ENCODE peak calls at places on chromosomes 16 and 17, in five cellular contexts. One of them, this sample, is unnamed.

GRCh38 chr17:42325026-42325425 is 36.7 kb downstream of the STAT5A start:
- DNase-seq in DND-41: no peak
- DNase-seq in tibial artery: peak; percentile 82
- DNase-seq in brain microvascular endothelial cell: peak; percentile 64
- DNase-seq in AG09309: peak; percentile 89
- DNase-seq in this sample: peak; percentile 87

GRCh38 chr16:4783251-4783950 is 4.7 kb downstream of the SEPTIN12 start:
- DNase-seq in DND-41: no peak
- DNase-seq in tibial artery: no peak
- DNase-seq in brain microvascular endothelial cell: no peak
- DNase-seq in AG09309: no peak
- DNase-seq in this sample: no peak

GRCh38 chr17:63325885-63326284 is 120.2 kb downstream of the CYB561 start:
- DNase-seq in DND-41: no peak
- DNase-seq in tibial artery: no peak
- DNase-seq in brain microvascular endothelial cell: no peak
- DNase-seq in AG09309: no peak
- DNase-seq in this sample: no peak

GRCh38 chr17:4177732-4178131 is 34.7 kb downstream of the CYB5D2 start:
- DNase-seq in DND-41: no peak
- DNase-seq in tibial artery: no peak
- DNase-seq in brain microvascular endothelial cell: no peak
- DNase-seq in AG09309: no peak
- DNase-seq in this sample: no peak

GRCh38 chr16:84633622-84634021 is 14.7 kb upstream of the KLHL36 start:
- DNase-seq in DND-41: no peak
- DNase-seq in tibial artery: peak; percentile 97
- DNase-seq in brain microvascular endothelial cell: peak; percentile 39
- DNase-seq in AG09309: no peak
- DNase-seq in this sample: no peak

GRCh38 chr17:3802461-3803307 is 1.7 kb upstream of the ITGAE start:
- DNase-seq in DND-41: no peak
- DNase-seq in tibial artery: no peak
- DNase-seq in brain microvascular endothelial cell: peak; percentile 75
- DNase-seq in AG09309: peak; percentile 59
- DNase-seq in this sample: peak; percentile 79

GRCh38 chr17:75352079-75352569 is 53.4 kb downstream of the GRB2 start:
- DNase-seq in DND-41: no peak
- DNase-seq in tibial artery: no peak
- DNase-seq in brain microvascular endothelial cell: no peak
- DNase-seq in AG09309: no peak
- DNase-seq in this sample: no peak

GRCh38 chr17:16407911-16408588 is 7.3 kb upstream of the TRPV2 start:
- DNase-seq in DND-41: no peak
- DNase-seq in tibial artery: peak; percentile 81
- DNase-seq in brain microvascular endothelial cell: peak; percentile 52
- DNase-seq in AG09309: no peak
- DNase-seq in this sample: peak; percentile 43

GRCh38 chr17:64017381-64017980 is 3.0 kb downstream of the ICAM2 start:
- DNase-seq in DND-41: no peak
- DNase-seq in tibial artery: no peak
- DNase-seq in brain microvascular endothelial cell: no peak
- DNase-seq in AG09309: no peak
- DNase-seq in this sample: no peak

GRCh38 chr17:35002876-35003551 is 22.7 kb downstream of the LIG3 start:
- DNase-seq in DND-41: no peak
- DNase-seq in tibial artery: no peak
- DNase-seq in brain microvascular endothelial cell: no peak
- DNase-seq in AG09309: no peak
- DNase-seq in this sample: no peak

GRCh38 chr16:66324785-66325184 is 41.7 kb upstream of the CDH5 start:
- DNase-seq in DND-41: peak; percentile 10
- DNase-seq in tibial artery: no peak
- DNase-seq in brain microvascular endothelial cell: peak; percentile 28
- DNase-seq in AG09309: no peak
- DNase-seq in this sample: no peak

GRCh38 chr16:7113949-7114348 is 218.7 kb upstream of the RBFOX1 start:
- DNase-seq in DND-41: no peak
- DNase-seq in tibial artery: no peak
- DNase-seq in brain microvascular endothelial cell: no peak
- DNase-seq in AG09309: no peak
- DNase-seq in this sample: no peak

GRCh38 chr16:83722501-83723183 is 85.1 kb upstream of the HSBP1 start:
- DNase-seq in DND-41: no peak
- DNase-seq in tibial artery: no peak
- DNase-seq in brain microvascular endothelial cell: no peak
- DNase-seq in AG09309: peak; percentile 23
- DNase-seq in this sample: no peak

GRCh38 chr16:65534121-65534528 is 412.3 kb upstream of the CDH11 start:
- DNase-seq in DND-41: no peak
- DNase-seq in tibial artery: no peak
- DNase-seq in brain microvascular endothelial cell: no peak
- DNase-seq in AG09309: no peak
- DNase-seq in this sample: no peak

GRCh38 chr16:30728904-30729672 is 19.1 kb upstream of the PHKG2 start:
- DNase-seq in DND-41: no peak
- DNase-seq in tibial artery: peak; percentile 64
- DNase-seq in brain microvascular endothelial cell: no peak
- DNase-seq in AG09309: no peak
- DNase-seq in this sample: no peak

GRCh38 chr17:58324409-58325288 is 3.9 kb downstream of the TSPOAP1 start:
- DNase-seq in DND-41: peak; percentile 25
- DNase-seq in tibial artery: no peak
- DNase-seq in brain microvascular endothelial cell: no peak
- DNase-seq in AG09309: no peak
- DNase-seq in this sample: no peak

GRCh38 chr17:58335779-58336455 is 7.3 kb upstream of the TSPOAP1 start:
- DNase-seq in DND-41: peak; percentile 94
- DNase-seq in tibial artery: no peak
- DNase-seq in brain microvascular endothelial cell: no peak
- DNase-seq in AG09309: no peak
- DNase-seq in this sample: no peak

GRCh38 chr17:80907281-80907680 is 84.4 kb upstream of the CHMP6 start:
- DNase-seq in DND-41: no peak
- DNase-seq in tibial artery: no peak
- DNase-seq in brain microvascular endothelial cell: no peak
- DNase-seq in AG09309: no peak
- DNase-seq in this sample: no peak

GRCh38 chr17:64152428-64153125 is 22.6 kb upstream of the ERN1 start:
- DNase-seq in DND-41: no peak
- DNase-seq in tibial artery: no peak
- DNase-seq in brain microvascular endothelial cell: no peak
- DNase-seq in AG09309: no peak
- DNase-seq in this sample: no peak

GRCh38 chr16:84277244-84277823 is 17.3 kb upstream of the WFDC1 start:
- DNase-seq in DND-41: peak; percentile 53
- DNase-seq in tibial artery: peak; percentile 78
- DNase-seq in brain microvascular endothelial cell: peak; percentile 40
- DNase-seq in AG09309: no peak
- DNase-seq in this sample: peak; percentile 13

GRCh38 chr17:1830288-1830687 is 483 bp downstream of the RPA1 start:
- DNase-seq in DND-41: peak; percentile 53
- DNase-seq in tibial artery: no peak
- DNase-seq in brain microvascular endothelial cell: no peak
- DNase-seq in AG09309: no peak
- DNase-seq in this sample: no peak

DNA sequence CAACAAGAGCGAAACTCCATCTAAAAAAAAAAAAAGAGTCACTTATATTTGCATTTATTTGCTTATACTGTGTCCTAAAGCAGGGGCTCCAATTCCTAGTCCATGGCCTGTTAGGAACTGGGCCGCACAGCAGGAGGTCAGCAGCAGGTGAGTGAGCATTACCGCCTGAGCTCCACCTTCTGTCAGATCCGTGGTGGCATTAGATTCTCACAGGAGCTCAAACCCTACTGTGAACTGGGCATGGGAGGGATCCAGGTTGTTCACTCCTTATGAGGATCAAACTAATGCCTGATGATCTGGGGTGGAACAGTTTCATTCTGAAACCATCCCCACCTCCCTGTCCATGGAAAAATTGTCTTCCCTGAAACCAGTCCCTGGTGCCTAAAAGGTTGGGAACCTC is 24.9 kb downstream of the ITGB3 start:
- DNase-seq in DND-41: no peak
- DNase-seq in tibial artery: no peak
- DNase-seq in brain microvascular endothelial cell: no peak
- DNase-seq in AG09309: no peak
- DNase-seq in this sample: no peak
- TF ChIP-seq CTCF in DND-41: no peak
- TF ChIP-seq CTCF in tibial artery: no peak
- TF ChIP-seq CTCF in brain microvascular endothelial cell: no peak
- TF ChIP-seq CTCF in AG09309: no peak
- TF ChIP-seq CTCF in this sample: no peak

GRCh38 chr17:6711681-6712057 is 1.5 kb downstream of the SLC13A5 start:
- DNase-seq in DND-41: no peak
- DNase-seq in tibial artery: no peak
- DNase-seq in brain microvascular endothelial cell: no peak
- DNase-seq in AG09309: no peak
- DNase-seq in this sample: no peak
- H3K4me3 ChIP-seq in DND-41: no peak overlapping the region
- H3K4me3 ChIP-seq in tibial artery: no peak overlapping the region
- H3K4me3 ChIP-seq in brain microvascular endothelial cell: no peak overlapping the region
- H3K4me3 ChIP-seq in AG09309: no peak overlapping the region
- H3K4me3 ChIP-seq in this sample: no peak overlapping the region

DNA sequence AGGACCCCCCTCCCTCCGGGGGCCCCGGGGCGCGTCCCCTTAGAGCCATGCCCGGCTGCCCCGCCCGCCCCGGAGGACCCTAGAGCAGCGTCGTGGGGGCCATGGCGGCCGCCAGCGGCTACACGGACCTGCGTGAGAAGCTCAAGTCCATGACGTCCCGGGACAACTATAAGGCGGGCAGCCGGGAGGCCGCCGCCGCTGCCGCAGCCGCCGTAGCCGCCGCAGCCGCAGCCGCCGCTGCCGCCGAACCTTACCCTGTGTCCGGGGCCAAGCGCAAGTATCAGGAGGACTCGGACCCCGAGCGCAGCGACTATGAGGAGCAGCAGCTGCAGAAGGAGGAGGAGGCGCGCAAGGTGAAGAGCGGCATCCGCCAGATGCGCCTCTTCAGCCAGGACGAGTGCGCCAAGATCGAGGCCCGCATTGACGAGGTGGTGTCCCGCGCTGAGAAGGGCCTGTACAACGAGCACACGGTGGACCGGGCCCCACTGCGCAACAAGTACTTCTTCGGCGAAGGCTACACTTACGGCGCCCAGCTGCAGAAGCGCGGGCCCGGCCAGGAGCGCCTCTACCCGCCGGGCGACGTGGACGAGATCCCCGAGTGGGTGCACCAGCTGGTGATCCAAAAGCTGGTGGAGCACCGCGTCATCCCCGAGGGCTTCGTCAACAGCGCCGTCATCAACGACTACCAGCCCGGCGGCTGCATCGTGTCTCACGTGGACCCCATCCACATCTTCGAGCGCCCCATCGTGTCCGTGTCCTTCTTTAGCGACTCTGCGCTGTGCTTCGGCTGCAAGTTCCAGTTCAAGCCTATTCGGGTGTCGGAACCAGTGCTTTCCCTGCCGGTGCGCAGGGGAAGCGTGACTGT is 747 bp downstream of the ALKBH5 start:
- DNase-seq in DND-41: peak; percentile 59
- DNase-seq in tibial artery: peak; percentile 82
- DNase-seq in brain microvascular endothelial cell: no peak
- DNase-seq in AG09309: no peak
- DNase-seq in this sample: no peak
- TF ChIP-seq CTCF in DND-41: no peak
- TF ChIP-seq CTCF in tibial artery: no peak
- TF ChIP-seq CTCF in brain microvascular endothelial cell: no peak
- TF ChIP-seq CTCF in AG09309: no peak
- TF ChIP-seq CTCF in this sample: no peak

GRCh38 chr16:58494981-58495860 is 4.7 kb upstream of the NDRG4 start:
- DNase-seq in DND-41: peak; percentile 56
- DNase-seq in tibial artery: peak; percentile 77
- DNase-seq in brain microvascular endothelial cell: peak; percentile 100
- DNase-seq in AG09309: peak; percentile 83
- DNase-seq in this sample: peak; percentile 98
- H3K4me3 ChIP-seq in DND-41: no peak overlapping the region
- H3K4me3 ChIP-seq in tibial artery: peak overlapping the region; percentile 24
- H3K4me3 ChIP-seq in brain microvascular endothelial cell: peak overlapping the region; percentile 33
- H3K4me3 ChIP-seq in AG09309: no peak overlapping the region
- H3K4me3 ChIP-seq in this sample: peak overlapping the region; percentile 1

DNA sequence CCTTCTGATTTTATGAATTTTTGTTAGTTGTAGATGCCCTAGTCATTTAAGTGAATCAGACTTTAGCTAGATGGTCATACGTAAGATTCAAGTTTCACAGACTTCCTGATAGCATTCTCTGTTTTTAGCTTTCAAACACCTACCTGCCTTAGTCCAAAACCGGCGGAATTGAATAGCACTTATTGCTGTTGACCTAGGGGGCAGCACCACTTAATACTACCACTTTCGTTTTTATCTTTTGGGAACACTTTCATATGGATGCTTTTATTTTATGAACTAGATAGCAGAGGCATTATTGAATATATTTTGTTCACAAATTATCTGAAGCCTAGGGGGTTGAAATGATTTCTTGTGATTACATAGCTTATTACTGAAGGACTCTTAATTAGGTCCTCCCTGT is 31.5 kb downstream of the TADA2A start:
- DNase-seq in DND-41: no peak
- DNase-seq in tibial artery: no peak
- DNase-seq in brain microvascular endothelial cell: no peak
- DNase-seq in AG09309: no peak
- DNase-seq in this sample: no peak
- TF ChIP-seq CTCF in DND-41: peak; percentile 36
- TF ChIP-seq CTCF in tibial artery: no peak
- TF ChIP-seq CTCF in brain microvascular endothelial cell: peak; percentile 39
- TF ChIP-seq CTCF in AG09309: peak; percentile 15
- TF ChIP-seq CTCF in this sample: peak; percentile 13

DNA sequence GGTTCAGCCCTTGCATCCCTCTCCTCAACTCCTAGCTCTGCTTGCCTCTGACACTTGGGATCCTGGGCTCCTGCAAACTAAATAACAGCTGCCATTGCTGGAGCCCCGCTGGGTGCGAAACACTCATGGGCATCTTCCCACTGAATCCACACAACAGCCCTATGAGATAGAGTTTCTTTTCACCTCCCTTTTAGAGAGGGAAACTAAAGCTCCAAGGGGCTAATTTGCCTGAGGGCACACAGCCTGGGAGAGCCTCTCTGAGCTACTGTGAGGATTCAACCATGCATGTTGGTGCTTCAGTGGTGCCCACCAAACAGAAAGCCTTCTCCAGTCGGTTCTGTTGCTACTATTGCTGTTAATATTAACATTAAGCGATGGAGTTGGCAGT is 4.0 kb downstream of the ACBD4 start:
- DNase-seq in DND-41: no peak
- DNase-seq in tibial artery: no peak
- DNase-seq in brain microvascular endothelial cell: no peak
- DNase-seq in AG09309: no peak
- DNase-seq in this sample: no peak
- H3K4me3 ChIP-seq in DND-41: no peak overlapping the region
- H3K4me3 ChIP-seq in tibial artery: no peak overlapping the region
- H3K4me3 ChIP-seq in brain microvascular endothelial cell: no peak overlapping the region
- H3K4me3 ChIP-seq in AG09309: no peak overlapping the region
- H3K4me3 ChIP-seq in this sample: no peak overlapping the region

GRCh38 chr17:32298298-32298697 is 32.7 kb downstream of the RHBDL3 start:
- DNase-seq in DND-41: no peak
- DNase-seq in tibial artery: no peak
- DNase-seq in brain microvascular endothelial cell: no peak
- DNase-seq in AG09309: no peak
- DNase-seq in this sample: no peak
- TF ChIP-seq CTCF in DND-41: no peak
- TF ChIP-seq CTCF in tibial artery: no peak
- TF ChIP-seq CTCF in brain microvascular endothelial cell: no peak
- TF ChIP-seq CTCF in AG09309: no peak
- TF ChIP-seq CTCF in this sample: no peak

GRCh38 chr17:28725166-28725659 is 820 bp downstream of the TLCD1 start:
- DNase-seq in DND-41: peak; percentile 43
- DNase-seq in tibial artery: no peak
- DNase-seq in brain microvascular endothelial cell: peak; percentile 47
- DNase-seq in AG09309: no peak
- DNase-seq in this sample: no peak
- H3K4me3 ChIP-seq in DND-41: no peak overlapping the region
- H3K4me3 ChIP-seq in tibial artery: peak overlapping the region; percentile 91
- H3K4me3 ChIP-seq in brain microvascular endothelial cell: peak overlapping the region; percentile 70
- H3K4me3 ChIP-seq in AG09309: peak overlapping the region; percentile 60
- H3K4me3 ChIP-seq in this sample: peak overlapping the region; percentile 73